ENCODE peak calls at places on chromosome 15, in seven cellular contexts. W, T, L, B, Z, O and Y are unnamed samples.

GRCh38 chr15:30038667-30039523 is 43.9 kb upstream of the GOLGA8J start:
- DNase-seq in W (no peak), T (no peak), L (no peak), B (peak), Z (no peak), O (peak), Y (no peak)

GRCh38 chr15:82793737-82794136 is 12.1 kb downstream of the FSD2 start:
- DNase-seq in W (no peak), T (no peak), L (no peak), B (no peak), Z (no peak), O (no peak), Y (no peak)

GRCh38 chr15:50166216-50166615 is 15.8 kb upstream of the SLC27A2 start:
- DNase-seq in W (peak), T (no peak), L (no peak), B (no peak), Z (no peak), O (peak), Y (peak)

GRCh38 chr15:74040115-74040850 is 42.1 kb downstream of the GOLGA6A start:
- DNase-seq in W (peak), T (no peak), L (peak), B (no peak), Z (no peak), O (peak), Y (peak)

GRCh38 chr15:101277038-101277822 is at the start of gene SELENOS:
- DNase-seq in W (peak), T (peak), L (peak), B (peak), Z (peak), O (peak), Y (peak)

GRCh38 chr15:44207643-44208042 is 12.6 kb upstream of the FRMD5 start:
- DNase-seq in W (peak), T (no peak), L (no peak), B (no peak), Z (no peak), O (no peak), Y (peak)

GRCh38 chr15:98690272-98690671 is 41.9 kb downstream of the IGF1R start:
- DNase-seq in W (no peak), T (no peak), L (no peak), B (no peak), Z (no peak), O (no peak), Y (no peak)

GRCh38 chr15:39429898-39430357 is 151.0 kb upstream of the THBS1 start:
- DNase-seq in W (peak), T (no peak), L (no peak), B (no peak), Z (no peak), O (peak), Y (peak)

GRCh38 chr15:92494791-92495190 is 101.1 kb downstream of the ST8SIA2 start:
- DNase-seq in W (no peak), T (no peak), L (no peak), B (no peak), Z (no peak), O (no peak), Y (no peak)

GRCh38 chr15:31081568-31082250 is 19.8 kb downstream of the TRPM1 start:
- DNase-seq in W (peak), T (no peak), L (no peak), B (peak), Z (no peak), O (no peak), Y (no peak)

GRCh38 chr15:49320337-49320736 is 102.7 kb upstream of the FGF7 start:
- DNase-seq in W (no peak), T (no peak), L (no peak), B (no peak), Z (no peak), O (no peak), Y (no peak)

GRCh38 chr15:73677146-73677607 is 7.0 kb upstream of the CD276 start:
- DNase-seq in W (peak), T (no peak), L (peak), B (no peak), Z (peak), O (peak), Y (peak)

GRCh38 chr15:95793226-95793625 is 537.3 kb upstream of the NR2F2 start:
- DNase-seq in W (peak), T (no peak), L (no peak), B (no peak), Z (no peak), O (no peak), Y (no peak)

GRCh38 chr15:53716909-53717878 is 42.3 kb downstream of the WDR72 start:
- DNase-seq in W (peak), T (no peak), L (no peak), B (no peak), Z (no peak), O (peak), Y (no peak)

GRCh38 chr15:58705105-58705504 is 44.4 kb downstream of the ADAM10 start:
- DNase-seq in W (no peak), T (no peak), L (no peak), B (no peak), Z (no peak), O (no peak), Y (no peak)

GRCh38 chr15:39874890-39875549 is 45.0 kb downstream of the GPR176 start:
- DNase-seq in W (peak), T (no peak), L (no peak), B (no peak), Z (no peak), O (peak), Y (peak)

GRCh38 chr15:85685366-85685765 is 109.4 kb downstream of the KLHL25 start:
- DNase-seq in W (no peak), T (no peak), L (no peak), B (no peak), Z (no peak), O (no peak), Y (no peak)

GRCh38 chr15:48360841-48361240 is 29.6 kb downstream of the DUT start:
- DNase-seq in W (peak), T (no peak), L (no peak), B (no peak), Z (no peak), O (peak), Y (peak)

GRCh38 chr15:56017920-56018319 is 24.5 kb upstream of the NEDD4 start:
- DNase-seq in W (no peak), T (no peak), L (no peak), B (no peak), Z (no peak), O (no peak), Y (no peak)

GRCh38 chr15:58771621-58772235 is 626 bp downstream of the MINDY2 start:
- DNase-seq in W (peak), T (peak), L (peak), B (peak), Z (peak), O (peak), Y (peak)

GRCh38 chr15:40477703-40478269 is 7.0 kb downstream of the CHST14 start:
- DNase-seq in W (no peak), T (no peak), L (no peak), B (no peak), Z (peak), O (no peak), Y (no peak)

GRCh38 chr15:48641416-48641815 is 4.1 kb downstream of the FBN1 start:
- DNase-seq in W (peak), T (no peak), L (no peak), B (no peak), Z (no peak), O (peak), Y (peak)

GRCh38 chr15:29432191-29433049 is 162.8 kb upstream of the NSMCE3 start:
- DNase-seq in W (no peak), T (no peak), L (no peak), B (no peak), Z (no peak), O (no peak), Y (no peak)

GRCh38 chr15:40097968-40098476 is 10.7 kb downstream of the BMF start:
- DNase-seq in W (peak), T (no peak), L (peak), B (no peak), Z (peak), O (no peak), Y (peak)

DNA sequence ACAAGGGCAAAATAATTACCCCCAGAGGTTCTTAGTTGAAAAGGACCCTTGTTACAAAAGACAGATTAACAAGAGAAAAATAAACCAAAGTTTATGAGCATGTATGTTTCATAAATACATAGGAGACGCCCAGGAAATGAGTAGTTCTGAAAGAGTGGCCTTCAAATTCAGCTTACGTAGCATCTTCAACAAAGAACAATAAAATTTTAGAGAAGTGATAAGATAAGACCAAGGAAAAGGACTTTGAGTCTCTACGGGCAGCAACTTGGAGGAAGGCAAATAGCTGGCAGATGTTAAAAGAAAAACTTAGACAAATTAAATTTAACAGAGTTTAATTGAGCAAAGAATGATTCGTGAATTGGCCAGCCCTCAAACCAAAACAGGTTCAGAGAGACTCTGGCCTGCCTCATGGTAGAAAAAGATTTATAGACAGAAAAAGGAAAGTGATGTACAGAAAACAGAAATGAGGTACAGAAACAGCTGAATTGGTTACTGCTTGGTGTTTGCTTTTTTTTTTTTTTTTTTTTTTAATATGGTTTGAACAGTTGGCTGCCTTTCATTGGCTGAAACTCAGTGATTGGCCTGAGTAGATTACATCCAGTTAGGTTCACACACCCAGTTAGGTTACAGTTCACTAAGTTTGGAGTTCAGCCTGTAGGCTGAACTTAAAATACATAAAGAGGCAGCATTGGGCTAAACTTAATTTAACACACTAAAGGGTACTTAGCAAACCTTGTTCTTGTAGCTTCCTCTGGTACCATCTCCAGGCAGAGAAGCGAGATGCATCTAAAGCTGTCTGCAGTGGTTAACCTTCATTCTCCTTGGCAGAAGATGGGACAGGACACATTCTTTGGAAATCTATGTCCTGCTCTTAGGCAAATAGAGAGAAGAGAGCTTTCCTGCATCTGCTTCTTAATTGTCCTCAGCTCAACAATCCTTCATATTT is 23.2 kb downstream of the C2CD4B start:
- DNase-seq in W (no peak), T (no peak), L (no peak), B (no peak), Z (peak), O (no peak), Y (peak)
- H3K4me3 ChIP-seq in W (no peak), T (no peak), L (no peak), B (no peak), Z (no peak), O (no peak), Y (no peak)

GRCh38 chr15:90987561-90988141 is 6.7 kb downstream of the PRC1 start:
- DNase-seq in W (no peak), T (no peak), L (no peak), B (no peak), Z (no peak), O (no peak), Y (peak)

GRCh38 chr15:90989040-90989768 is 5.1 kb downstream of the PRC1 start:
- DNase-seq in W (no peak), T (no peak), L (no peak), B (no peak), Z (no peak), O (no peak), Y (no peak)

GRCh38 chr15:90986790-90987507 is 7.4 kb downstream of the PRC1 start:
- DNase-seq in W (no peak), T (no peak), L (no peak), B (no peak), Z (no peak), O (no peak), Y (no peak)

GRCh38 chr15:90990446-90990845 is 3.9 kb downstream of the PRC1 start:
- DNase-seq in W (no peak), T (no peak), L (no peak), B (no peak), Z (no peak), O (no peak), Y (no peak)

GRCh38 chr15:90988249-90988648 is 6.1 kb downstream of the PRC1 start:
- DNase-seq in W (no peak), T (no peak), L (no peak), B (no peak), Z (no peak), O (no peak), Y (peak)
- H3K4me3 ChIP-seq in W (no peak), T (no peak), L (no peak), B (no peak), Z (no peak), O (no peak), Y (no peak)

DNA sequence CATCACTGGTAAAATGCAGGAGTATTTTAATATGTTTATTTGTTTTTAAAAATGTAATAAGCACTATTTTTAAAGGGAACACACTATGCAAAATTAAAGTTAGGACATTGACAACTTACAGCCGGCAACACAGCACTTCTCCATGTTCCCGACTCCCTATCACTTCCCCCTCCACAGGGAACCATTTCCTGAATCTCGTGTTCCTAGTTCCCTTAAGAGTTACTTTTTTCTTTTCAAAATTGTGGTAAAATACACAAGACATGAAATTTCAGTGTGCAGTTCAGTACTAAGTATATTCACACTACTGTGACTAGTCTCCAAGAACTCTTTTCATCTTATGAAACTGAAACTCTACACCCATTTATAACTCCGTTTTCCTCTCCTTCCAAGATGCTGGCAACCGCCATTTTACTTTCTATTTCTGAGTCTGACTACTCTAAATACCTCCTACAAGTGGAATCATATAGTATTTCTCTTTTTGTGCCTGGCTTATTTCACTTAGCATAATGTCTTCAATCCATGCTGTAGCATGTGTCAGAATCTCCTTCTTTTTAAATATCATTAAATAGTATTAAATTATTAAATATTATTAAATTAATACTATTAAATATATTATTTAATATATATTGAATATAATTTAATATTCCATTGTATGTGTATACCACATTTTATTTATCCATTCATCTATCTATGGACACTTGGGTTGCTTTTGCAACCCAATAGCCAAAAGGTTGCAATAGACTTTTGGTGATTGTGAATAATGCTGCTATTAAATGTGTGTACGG is 25.9 kb upstream of the UBE2Q2 start:
- DNase-seq in W (peak), T (no peak), L (no peak), B (no peak), Z (no peak), O (peak), Y (peak)
- H3K4me3 ChIP-seq in W (peak), T (no peak), L (peak), B (no peak), Z (no peak), O (peak), Y (peak)

DNA sequence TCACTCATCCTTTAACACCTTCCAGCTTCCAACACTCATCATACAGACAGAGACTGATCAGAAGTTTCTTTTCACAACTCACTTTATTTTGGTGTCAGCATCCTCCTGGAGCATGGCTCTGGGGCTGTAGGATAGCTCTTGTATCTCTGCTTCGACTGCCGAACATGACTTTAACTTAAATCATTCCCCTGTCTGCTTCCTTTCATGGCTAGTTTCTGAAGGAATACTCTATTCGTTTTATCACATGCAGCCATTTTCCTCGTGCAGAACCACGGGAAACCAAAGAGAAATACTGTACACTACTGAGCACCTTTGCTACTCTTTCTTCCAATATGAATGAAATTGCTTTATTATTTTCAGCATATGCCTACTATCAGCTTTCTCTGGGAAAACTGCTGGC is 2.1 kb upstream of the TMOD2 start:
- DNase-seq in W (no peak), T (no peak), L (no peak), B (no peak), Z (no peak), O (no peak), Y (no peak)
- H3K4me3 ChIP-seq in W (no peak), T (no peak), L (no peak), B (no peak), Z (no peak), O (no peak), Y (no peak)